ENCODE peak calls at places on chromosomes 1 and 21, in six cellular contexts. N is sigmoid colon; T is NT2/D1; M is Peyer's patch; Y is effector memory CD4-positive, alpha-beta T cell; L is uterus. Z is an unnamed sample.

GRCh38 chr1:13725714-13726175 is 25.8 kb downstream of the PRDM2 start:
- DNase-seq in N (no peak), T (no peak), M (peak; percentile 86), Y (peak; percentile 44), L (no peak), Z (peak; percentile 16)

GRCh38 chr1:204341380-204341779 is 18.3 kb downstream of the PLEKHA6 start:
- DNase-seq in N (no peak), T (no peak), M (peak; percentile 68), Y (no peak), L (no peak), Z (peak; percentile 26)

GRCh38 chr1:244792188-244792850 is 43.1 kb upstream of the COX20 start:
- DNase-seq in N (no peak), T (no peak), M (no peak), Y (no peak), L (no peak), Z (peak; percentile 54)

GRCh38 chr1:201013031-201013485 is 10.5 kb downstream of the KIF21B start:
- DNase-seq in N (no peak), T (no peak), M (no peak), Y (no peak), L (no peak), Z (no peak)

GRCh38 chr1:180567664-180568063 is 8.9 kb downstream of the OVAAL start:
- DNase-seq in N (no peak), T (no peak), M (no peak), Y (no peak), L (no peak), Z (no peak)

GRCh38 chr1:226549937-226550670 is 1.5 kb downstream of the STUM start:
- DNase-seq in N (peak; percentile 89), T (no peak), M (peak; percentile 61), Y (no peak), L (peak; percentile 60), Z (peak; percentile 42)

GRCh38 chr1:43858324-43858723 is 75.3 kb upstream of the ARTN start:
- DNase-seq in N (peak; percentile 84), T (peak; percentile 67), M (no peak), Y (no peak), L (peak; percentile 62), Z (peak; percentile 95)

GRCh38 chr1:2528611-2528965 is 1.5 kb downstream of the HES5 start:
- DNase-seq in N (no peak), T (no peak), M (no peak), Y (no peak), L (no peak), Z (no peak)

GRCh38 chr21:38832664-38833063 is 26.9 kb downstream of the ETS2 start:
- DNase-seq in N (no peak), T (no peak), M (no peak), Y (no peak), L (no peak), Z (no peak)

GRCh38 chr1:223183268-223183862 is 40.3 kb upstream of the TLR5 start:
- DNase-seq in N (no peak), T (no peak), M (no peak), Y (no peak), L (no peak), Z (no peak)

GRCh38 chr1:157262891-157263290 is 124.7 kb upstream of the ETV3 start:
- DNase-seq in N (no peak), T (no peak), M (no peak), Y (no peak), L (no peak), Z (no peak)

GRCh38 chr1:165854101-165854845 is 26.9 kb downstream of the UCK2 start:
- DNase-seq in N (no peak), T (no peak), M (no peak), Y (no peak), L (no peak), Z (peak; percentile 67)

GRCh38 chr21:43906585-43907370 is 41.8 kb downstream of the AGPAT3 start:
- DNase-seq in N (peak; percentile 44), T (no peak), M (no peak), Y (no peak), L (no peak), Z (no peak)

GRCh38 chr1:172287207-172287606 is 133.3 kb upstream of the C1orf105 start:
- DNase-seq in N (peak; percentile 87), T (no peak), M (peak; percentile 60), Y (no peak), L (peak; percentile 75), Z (peak; percentile 85)

GRCh38 chr1:243495442-243496172 is 239.8 kb downstream of the SDCCAG8 start:
- DNase-seq in N (peak; percentile 76), T (no peak), M (no peak), Y (no peak), L (no peak), Z (no peak)

GRCh38 chr1:8293641-8294169 is 24.2 kb upstream of the SLC45A1 start:
- DNase-seq in N (no peak), T (no peak), M (no peak), Y (no peak), L (no peak), Z (peak; percentile 32)

GRCh38 chr1:224644553-224645154 is 28.5 kb downstream of the CNIH3 start:
- DNase-seq in N (no peak), T (peak; percentile 81), M (peak; percentile 80), Y (peak; percentile 17), L (no peak), Z (peak; percentile 33)

GRCh38 chr1:32925360-32926142 is 24.4 kb upstream of the TMEM54 start:
- DNase-seq in N (no peak), T (peak; percentile 59), M (peak; percentile 63), Y (no peak), L (no peak), Z (no peak)

GRCh38 chr1:177780096-177780700 is 189.7 kb downstream of the SEC16B start:
- DNase-seq in N (no peak), T (peak; percentile 64), M (no peak), Y (no peak), L (no peak), Z (no peak)

GRCh38 chr21:45156459-45156858 is 82.1 kb downstream of the ADARB1 start:
- DNase-seq in N (peak; percentile 53), T (no peak), M (no peak), Y (no peak), L (no peak), Z (no peak)

GRCh38 chr1:35430762-35431161 is 126.4 kb downstream of the KIAA0319L start:
- DNase-seq in N (no peak), T (no peak), M (no peak), Y (no peak), L (no peak), Z (no peak)

GRCh38 chr1:207925210-207925609 is 14.3 kb upstream of the CD34 start:
- DNase-seq in N (peak; percentile 78), T (peak; percentile 42), M (no peak), Y (no peak), L (no peak), Z (peak; percentile 62)

GRCh38 chr1:944341-945325 is 14.4 kb downstream of the NOC2L start:
- DNase-seq in N (no peak), T (no peak), M (no peak), Y (no peak), L (peak; percentile 92), Z (no peak)

GRCh38 chr1:220881918-220882891 is 3.0 kb downstream of the HLX start:
- DNase-seq in N (peak; percentile 92), T (peak; percentile 86), M (no peak), Y (no peak), L (no peak), Z (no peak)

GRCh38 chr1:59415876-59416275 is 119.0 kb downstream of the FGGY start:
- DNase-seq in N (no peak), T (no peak), M (no peak), Y (no peak), L (no peak), Z (no peak)

GRCh38 chr1:162210171-162210570 is 140.7 kb downstream of the NOS1AP start:
- DNase-seq in N (no peak), T (no peak), M (no peak), Y (no peak), L (no peak), Z (no peak)

GRCh38 chr1:236066828-236067386 is 2.0 kb upstream of the NID1 start:
- DNase-seq in N (peak; percentile 94), T (no peak), M (peak; percentile 79), Y (peak; percentile 58), L (peak; percentile 46), Z (no peak)

GRCh38 chr21:33121715-33122475 is 52.0 kb downstream of the OLIG1 start:
- DNase-seq in N (no peak), T (no peak), M (no peak), Y (no peak), L (no peak), Z (no peak)

GRCh38 chr1:215597961-215598360 is 30.9 kb downstream of the KCTD3 start:
- DNase-seq in N (no peak), T (no peak), M (no peak), Y (no peak), L (no peak), Z (no peak)

DNA sequence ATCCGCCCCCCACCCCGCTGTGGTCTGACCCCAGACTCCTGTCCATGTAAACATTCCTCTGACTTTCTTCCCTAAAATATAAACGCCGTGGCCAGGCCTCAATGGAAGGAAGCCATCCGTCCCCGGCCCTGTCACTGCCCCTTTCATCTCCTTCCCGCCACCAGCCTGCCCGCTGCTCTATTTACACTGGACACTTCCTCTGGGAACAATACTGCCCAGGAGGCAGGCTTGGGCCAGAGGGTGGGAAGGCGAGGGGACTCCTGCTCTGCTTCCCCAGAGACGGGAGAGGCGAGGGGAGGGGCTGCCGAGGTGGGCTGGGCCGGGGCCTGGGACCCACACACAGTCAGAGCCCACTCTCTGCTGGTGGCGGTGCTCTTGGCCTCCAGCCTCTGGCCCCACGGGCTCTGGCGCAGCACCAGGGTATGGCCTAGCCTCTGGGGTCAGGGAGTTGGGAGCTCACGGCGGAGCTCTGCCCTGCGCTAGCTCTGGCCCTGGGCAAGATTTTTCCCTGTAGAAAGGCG is 128.1 kb downstream of the CASZ1 start:
- DNase-seq in N (no peak), T (no peak), M (no peak), Y (no peak), L (no peak), Z (no peak)
- H3K27me3 ChIP-seq in N (no peaks in the 10 kb centered on the region), T (no peaks in the 10 kb centered on the region), M (no peaks in the 10 kb centered on the region), Y (no peaks in the 10 kb centered on the region), L (no peaks in the 10 kb centered on the region), Z (no peaks in the 10 kb centered on the region)

GRCh38 chr1:22636927-22637326 is 499 bp downstream of the C1QA start:
- DNase-seq in N (no peak), T (no peak), M (no peak), Y (no peak), L (no peak), Z (no peak)

GRCh38 chr1:22636369-22636768 is at the start of gene C1QA:
- DNase-seq in N (peak; percentile 83), T (no peak), M (peak; percentile 55), Y (no peak), L (no peak), Z (no peak)

GRCh38 chr1:22639286-22639685 is 2.9 kb downstream of the C1QA start:
- DNase-seq in N (no peak), T (peak; percentile 57), M (peak; percentile 49), Y (no peak), L (no peak), Z (peak; percentile 18)

GRCh38 chr1:22637952-22638445 is 1.6 kb downstream of the C1QA start:
- DNase-seq in N (no peak), T (no peak), M (no peak), Y (no peak), L (no peak), Z (no peak)

GRCh38 chr1:22638476-22639234 is 2.2 kb downstream of the C1QA start:
- DNase-seq in N (no peak), T (no peak), M (no peak), Y (no peak), L (no peak), Z (no peak)
- H3K4me3 ChIP-seq in N (no peak overlapping the region), T (no peak overlapping the region), M (no peak overlapping the region), Y (no peak overlapping the region), L (no peak overlapping the region), Z (no peak overlapping the region)

GRCh38 chr1:80931178-80931577 is 869.6 kb upstream of the ADGRL2 start:
- DNase-seq in N (no peak), T (no peak), M (no peak), Y (no peak), L (no peak), Z (no peak)
- H3K9me3 ChIP-seq in N (peaks cover 6% of the 10 kb centered on the region), T (peaks cover 21% of the 10 kb centered on the region), M (no peaks in the 10 kb centered on the region), Y (peaks cover 5% of the 10 kb centered on the region), L (no peaks in the 10 kb centered on the region), Z (no peaks in the 10 kb centered on the region)

GRCh38 chr1:93159337-93159736 is 20.9 kb downstream of the TMED5 start:
- DNase-seq in N (no peak), T (no peak), M (no peak), Y (no peak), L (no peak), Z (no peak)
- H3K27me3 ChIP-seq in N (no peaks in the 10 kb centered on the region), T (no peaks in the 10 kb centered on the region), M (no peaks in the 10 kb centered on the region), Y (no peaks in the 10 kb centered on the region), L (no peaks in the 10 kb centered on the region), Z (no peaks in the 10 kb centered on the region)